ENCODE peak calls at places on chromosomes 13 and 19, in five cellular contexts. U is A549, K is HCT116, W is WTC11, V is GM12878. M is an unnamed sample.
A peak's percentile ranks its signal among the peaks of the same experiment; 100 is the strongest.

GRCh38 chr13:27036236-27036981 is 135.2 kb downstream of the USP12 start:
- DNase-seq in U (peak; percentile 32), K (peak; percentile 32), V (no peak), W (no peak), M (no peak)

GRCh38 chr19:32875428-32875827 is 5.9 kb upstream of the SLC7A9 start:
- DNase-seq in W (no peak), U (no peak), V (no peak), K (no peak), M (no peak)

GRCh38 chr13:28544026-28544425 is 49.1 kb upstream of the FLT1 start:
- DNase-seq in U (no peak), K (no peak), W (no peak), V (no peak), M (no peak)

GRCh38 chr13:81172603-81173002 is 831.7 kb upstream of the SPRY2 start:
- DNase-seq in K (no peak), V (no peak), W (no peak), U (no peak), M (no peak)

GRCh38 chr19:8251025-8251472 is 41.9 kb downstream of the CERS4 start:
- DNase-seq in W (no peak), K (no peak), U (no peak), V (no peak), M (peak; percentile 27)

GRCh38 chr19:35090160-35090794 is 25.3 kb upstream of the FXYD3 start:
- DNase-seq in V (no peak), U (peak; percentile 99), K (peak; percentile 48), W (peak; percentile 71), M (peak; percentile 47)

GRCh38 chr13:82374719-82375118 is 1507.6 kb downstream of the SLITRK1 start:
- DNase-seq in U (no peak), V (no peak), K (no peak), W (no peak), M (no peak)

GRCh38 chr19:56108447-56109195 is 12.5 kb downstream of the ZNF787 start:
- DNase-seq in W (no peak), K (no peak), U (no peak), V (no peak), M (no peak)

GRCh38 chr19:18225702-18226468 is at the start of gene PDE4C:
- DNase-seq in V (no peak), U (no peak), W (peak; percentile 43), K (no peak), M (no peak)

GRCh38 chr19:12092065-12092867 is 27.7 kb downstream of the ZNF844 start:
- DNase-seq in U (no peak), K (no peak), V (peak; percentile 16), W (peak; percentile 94), M (peak; percentile 97)

GRCh38 chr19:4871711-4872110 is 4.2 kb upstream of the PLIN3 start:
- DNase-seq in W (no peak), V (no peak), K (no peak), U (no peak), M (no peak)

GRCh38 chr19:870963-871401 is 11.5 kb downstream of the CFD start:
- DNase-seq in V (no peak), U (no peak), K (no peak), W (no peak), M (no peak)

GRCh38 chr19:38528931-38529330 is 88.8 kb downstream of the MAP4K1 start:
- DNase-seq in U (no peak), V (no peak), W (no peak), K (no peak), M (no peak)

GRCh38 chr19:18416778-18417249 is 2.4 kb upstream of the SSBP4 start:
- DNase-seq in W (peak; percentile 88), K (no peak), V (no peak), U (no peak), M (peak; percentile 92)

GRCh38 chr19:40411958-40412499 is 1.1 kb downstream of the PRX start:
- DNase-seq in W (no peak), U (no peak), K (no peak), V (no peak), M (no peak)
- TF ChIP-seq MAX in W (no peak), U (no peak), K (no peak), V (no peak), M (no peak)

DNA sequence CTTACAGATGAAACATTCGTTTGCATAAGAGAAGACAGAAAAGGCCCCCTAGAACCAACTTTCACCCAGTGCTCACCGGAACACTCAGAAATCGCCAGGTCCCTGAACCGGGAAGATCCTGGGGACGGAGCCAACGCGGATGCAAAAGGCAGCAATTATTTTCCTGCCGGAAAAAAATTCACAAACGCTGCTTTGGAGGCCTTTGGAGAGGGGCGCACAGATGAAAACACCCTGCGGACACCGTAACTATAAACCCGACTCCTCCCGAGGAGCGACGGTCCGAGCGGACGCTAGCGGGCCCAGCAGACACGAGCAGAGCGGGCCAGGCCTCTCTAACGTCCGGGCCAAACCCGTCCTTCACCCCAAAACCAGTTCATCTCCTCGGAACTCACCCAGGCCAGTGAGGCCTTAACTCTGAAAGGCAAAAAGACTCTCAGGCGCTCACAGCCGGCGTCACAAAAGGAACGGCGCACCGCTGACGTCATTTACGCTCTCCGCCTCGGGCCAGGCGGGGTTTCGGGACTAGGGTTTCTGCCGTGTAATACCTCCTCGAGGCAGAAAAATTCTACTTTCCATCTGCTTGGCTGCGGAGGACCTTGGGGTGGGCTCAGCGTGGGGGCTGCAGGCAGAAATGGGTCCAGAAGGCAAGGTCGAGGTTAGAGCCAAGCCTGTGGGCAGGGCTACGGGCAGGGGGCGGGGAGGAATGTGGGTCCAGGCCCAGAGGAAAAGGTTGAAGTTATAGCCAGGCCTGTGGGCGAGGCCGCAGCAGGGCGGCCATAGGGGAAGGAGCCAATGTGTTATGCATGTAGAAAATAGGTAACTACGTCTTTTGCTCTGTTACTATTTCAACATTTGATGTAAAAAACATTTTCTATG is at the start of gene ZNF426:
- DNase-seq in V (peak; percentile 39), U (peak; percentile 20), W (peak; percentile 89), K (peak; percentile 33), M (peak; percentile 98)
- TF ChIP-seq MAX in V (peak; percentile 70), U (peak; percentile 40), W (peak; percentile 81), K (no peak), M (peak; percentile 90)

GRCh38 chr19:42531313-42531712 is 3.0 kb upstream of the CEACAM1 start:
- DNase-seq in W (no peak), V (no peak), U (no peak), K (no peak), M (no peak)
- TF ChIP-seq MAX in W (no peak), V (no peak), U (no peak), K (no peak), M (no peak)

GRCh38 chr13:108985166-108985565 is 355.8 kb downstream of the MYO16 start:
- DNase-seq in W (no peak), K (no peak), V (no peak), U (no peak), M (no peak)

GRCh38 chr13:108983273-108983672 is 353.9 kb downstream of the MYO16 start:
- DNase-seq in W (no peak), U (no peak), V (no peak), K (no peak), M (no peak)

GRCh38 chr13:108984251-108984920 is 355.0 kb downstream of the MYO16 start:
- DNase-seq in W (no peak), U (no peak), K (no peak), V (no peak), M (no peak)

GRCh38 chr13:108987945-108988344 is 358.5 kb downstream of the MYO16 start:
- DNase-seq in V (no peak), K (no peak), W (no peak), U (no peak), M (no peak)

GRCh38 chr13:108987488-108987887 is 358.1 kb downstream of the MYO16 start:
- DNase-seq in U (no peak), V (no peak), W (no peak), K (no peak), M (no peak)
- TF ChIP-seq MAX in U (no peak), V (no peak), W (no peak), K (no peak), M (no peak)

GRCh38 chr13:101511161-101511560 is 58.7 kb downstream of the ITGBL1 start:
- DNase-seq in W (no peak), U (no peak), K (no peak), V (no peak), M (no peak)

GRCh38 chr13:101512650-101513049 is 60.2 kb downstream of the ITGBL1 start:
- DNase-seq in V (no peak), U (no peak), K (no peak), W (no peak), M (no peak)

GRCh38 chr13:101514695-101515275 is 62.3 kb downstream of the ITGBL1 start:
- DNase-seq in U (peak; percentile 2), W (no peak), V (no peak), K (peak; percentile 8), M (peak; percentile 53)

GRCh38 chr13:101514100-101514499 is 61.6 kb downstream of the ITGBL1 start:
- DNase-seq in W (no peak), U (no peak), V (no peak), K (no peak), M (no peak)

DNA sequence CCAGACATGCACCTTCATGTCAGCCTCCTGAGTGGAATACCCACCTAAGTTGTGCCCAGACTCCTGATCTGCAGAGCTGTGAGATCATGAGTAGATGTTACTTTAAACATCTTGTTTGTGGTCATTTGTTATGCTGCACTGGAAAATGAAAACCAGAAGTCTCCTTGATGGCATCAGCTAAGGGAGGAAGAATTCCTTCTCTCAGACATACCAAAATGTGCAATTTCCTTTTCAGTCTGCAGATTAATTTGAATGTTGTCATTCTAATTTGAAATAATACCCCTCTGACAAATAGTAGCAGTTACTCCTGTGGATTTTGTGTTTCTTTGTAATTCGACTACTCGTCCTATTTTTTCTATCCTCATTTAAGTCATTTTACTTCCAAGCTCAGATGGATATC is 59.3 kb downstream of the ITGBL1 start:
- DNase-seq in V (no peak), U (no peak), K (no peak), W (no peak), M (no peak)
- TF ChIP-seq MAX in V (no peak), U (no peak), K (no peak), W (no peak), M (no peak)

DNA sequence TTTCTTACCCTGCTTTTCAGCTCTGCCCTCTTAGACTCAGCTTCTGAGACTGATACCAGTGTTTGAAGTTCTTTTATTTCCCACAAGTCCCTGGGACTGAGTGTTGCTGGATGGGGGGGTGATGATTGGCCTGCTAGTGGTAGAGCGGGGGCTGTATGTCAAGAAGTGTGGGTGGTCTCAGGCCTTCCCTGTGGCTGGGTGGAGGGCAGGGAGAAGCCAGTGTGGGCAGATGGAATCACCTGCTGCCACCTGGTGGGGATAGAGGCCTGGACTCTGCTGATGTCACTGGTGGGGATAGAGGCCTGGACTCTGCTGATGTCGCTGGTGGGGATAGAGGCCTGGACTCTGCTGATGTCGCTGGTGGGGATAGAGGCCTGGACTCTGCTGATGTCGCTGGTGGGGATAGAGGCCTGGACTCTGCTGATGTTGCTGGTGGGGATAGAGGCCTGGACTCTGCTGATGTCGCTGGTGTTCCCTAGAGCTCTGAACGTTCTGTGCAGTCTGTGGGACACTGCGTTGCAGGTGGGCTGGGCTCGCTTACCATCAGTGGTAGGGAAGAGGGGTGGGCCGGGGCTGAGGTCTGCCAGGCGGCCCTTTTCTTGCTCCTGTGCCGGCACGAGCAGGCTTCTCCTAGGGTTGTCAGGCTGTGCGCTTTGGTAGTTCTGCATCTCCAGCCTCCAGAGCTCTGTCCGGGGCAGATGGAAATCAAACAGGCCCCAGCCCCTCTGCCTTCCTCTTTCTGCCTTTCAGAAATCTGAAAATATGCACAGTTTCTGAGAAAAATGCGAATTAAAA is 101.3 kb downstream of the ARHGEF7 start:
- DNase-seq in K (no peak), V (no peak), U (peak; percentile 36), W (peak; percentile 65), M (peak; percentile 25)
- TF ChIP-seq MAX in K (no peak), V (no peak), U (no peak), W (no peak), M (no peak)

GRCh38 chr13:94236876-94237275 is 242.6 kb downstream of the DCT start:
- DNase-seq in V (no peak), U (no peak), W (no peak), K (no peak), M (no peak)
- TF ChIP-seq MAX in V (no peak), U (no peak), W (no peak), K (no peak), M (no peak)